ENCODE peak calls at places on chromosomes 4 and X, in five cellular contexts. F, W, C, Y and O are unnamed samples.

GRCh38 chr4:17111959-17112659 is 213.7 kb upstream of the LDB2 start:
- DNase-seq in W (no peak), F (peak; percentile 25), C (no peak), Y (no peak), O (peak; percentile 13)

GRCh38 chr4:172726001-172726423 is 442.6 kb upstream of the GALNT7 start:
- DNase-seq in Y (no peak), C (no peak), W (no peak), F (no peak), O (peak; percentile 79)

GRCh38 chrX:69603566-69604194 is 12.2 kb upstream of the EDA start:
- DNase-seq in W (no peak), F (no peak), C (no peak), Y (peak; percentile 15), O (peak; percentile 27)

GRCh38 chr4:167196386-167196785 is 37.9 kb downstream of the SPOCK3 start:
- DNase-seq in F (no peak), W (no peak), C (no peak), Y (no peak), O (no peak)

GRCh38 chrX:126137899-126138298 is 28.2 kb downstream of the DCAF12L2 start:
- DNase-seq in Y (no peak), W (no peak), F (peak; percentile 0), C (no peak), O (peak; percentile 8)

GRCh38 chrX:99001286-99001685 is 1408.8 kb downstream of the PCDH19 start:
- DNase-seq in Y (no peak), C (no peak), F (no peak), W (no peak), O (no peak)

GRCh38 chrX:40272141-40272540 is 174.4 kb upstream of the BCOR start:
- DNase-seq in W (no peak), F (no peak), C (no peak), Y (no peak), O (no peak)

GRCh38 chr4:148651991-148652390 is 209.8 kb upstream of the NR3C2 start:
- DNase-seq in Y (no peak), F (no peak), W (no peak), C (no peak), O (no peak)

GRCh38 chr4:147349199-147349598 is 131.7 kb upstream of the EDNRA start:
- DNase-seq in W (no peak), F (no peak), Y (no peak), C (no peak), O (no peak)

GRCh38 chr4:168449740-168450442 is 30.4 kb downstream of the DDX60L start:
- DNase-seq in Y (peak; percentile 83), F (no peak), C (peak; percentile 83), W (no peak), O (no peak)

GRCh38 chr4:158094413-158095110 is 78.3 kb downstream of the GASK1B start:
- DNase-seq in C (peak; percentile 71), F (no peak), W (peak; percentile 92), Y (peak; percentile 17), O (peak; percentile 58)

GRCh38 chr4:127069675-127070074 is 563.1 kb upstream of the INTU start:
- DNase-seq in W (no peak), C (peak; percentile 32), F (no peak), Y (no peak), O (no peak)

GRCh38 chrX:107470198-107470597 is 20.7 kb downstream of the FRMPD3 start:
- DNase-seq in F (peak; percentile 64), W (no peak), Y (no peak), C (no peak), O (no peak)

GRCh38 chr4:85106805-85107336 is 140.4 kb upstream of the WDFY3 start:
- DNase-seq in W (no peak), F (no peak), Y (no peak), C (no peak), O (no peak)

GRCh38 chrX:17495052-17495451 is 120.1 kb downstream of the NHS start:
- DNase-seq in C (no peak), W (no peak), F (no peak), Y (no peak), O (no peak)

GRCh38 chr4:3444351-3445110 is 2.8 kb downstream of the HGFAC start:
- DNase-seq in Y (no peak), C (no peak), F (no peak), W (no peak), O (no peak)

GRCh38 chrX:37553476-37553875 is 18.0 kb upstream of the LANCL3 start:
- DNase-seq in C (no peak), W (no peak), F (no peak), Y (no peak), O (no peak)

GRCh38 chr4:74631338-74631737 is 163.0 kb downstream of the BTC start:
- DNase-seq in F (no peak), W (no peak), Y (peak; percentile 59), C (no peak), O (no peak)

GRCh38 chr4:157045507-157046127 is 30.3 kb upstream of the GLRB start:
- DNase-seq in Y (peak; percentile 84), W (peak; percentile 52), F (peak; percentile 7), C (peak; percentile 80), O (peak; percentile 68)

GRCh38 chr4:11842620-11843263 is 414.0 kb upstream of the HS3ST1 start:
- DNase-seq in F (no peak), C (no peak), W (peak; percentile 61), Y (no peak), O (no peak)

GRCh38 chr4:119543794-119544193 is 84.8 kb downstream of the PDE5A start:
- DNase-seq in C (no peak), Y (no peak), F (no peak), W (no peak), O (no peak)

GRCh38 chr4:140237616-140238352 is 83.8 kb upstream of the MAML3 start:
- DNase-seq in Y (peak; percentile 97), C (peak; percentile 93), W (no peak), F (peak; percentile 20), O (peak; percentile 72)

GRCh38 chr4:61553562-61554125 is 353.5 kb downstream of the ADGRL3 start:
- DNase-seq in Y (no peak), W (no peak), F (no peak), C (no peak), O (no peak)

GRCh38 chr4:69640289-69640688 is 847 bp upstream of the UGT2A2 start:
- DNase-seq in Y (no peak), F (no peak), C (no peak), W (no peak), O (no peak)

GRCh38 chrX:111007238-111007637 is 88.8 kb upstream of the PAK3 start:
- DNase-seq in W (no peak), F (no peak), C (no peak), Y (no peak), O (no peak)

GRCh38 chr4:150033937-150034336 is 44.3 kb upstream of the DCLK2 start:
- DNase-seq in W (no peak), C (peak; percentile 87), Y (peak; percentile 69), F (no peak), O (no peak)

GRCh38 chrX:118181030-118181429 is 64.4 kb upstream of the KLHL13 start:
- DNase-seq in F (no peak), W (no peak), Y (peak; percentile 42), C (peak; percentile 13), O (no peak)

GRCh38 chr4:19735012-19735411 is 516.7 kb upstream of the SLIT2 start:
- DNase-seq in C (peak; percentile 33), W (no peak), Y (peak; percentile 64), F (no peak), O (no peak)

GRCh38 chr4:142284402-142285221 is 561.5 kb downstream of the INPP4B start:
- DNase-seq in F (no peak), Y (no peak), C (no peak), W (no peak), O (no peak)

GRCh38 chrX:119887721-119888425 is 7.8 kb upstream of the AKAP14 start:
- DNase-seq in W (peak; percentile 65), Y (peak; percentile 49), F (peak; percentile 60), C (peak; percentile 30), O (peak; percentile 78)

GRCh38 chr4:183082053-183082452 is 17.0 kb upstream of the WWC2 start:
- DNase-seq in Y (no peak), W (peak; percentile 40), F (no peak), C (no peak), O (no peak)

GRCh38 chr4:183078634-183079033 is 20.4 kb upstream of the WWC2 start:
- DNase-seq in W (no peak), F (no peak), C (no peak), Y (no peak), O (no peak)

GRCh38 chr4:183080372-183081115 is 18.5 kb upstream of the WWC2 start:
- DNase-seq in W (no peak), F (no peak), Y (no peak), C (no peak), O (no peak)

DNA sequence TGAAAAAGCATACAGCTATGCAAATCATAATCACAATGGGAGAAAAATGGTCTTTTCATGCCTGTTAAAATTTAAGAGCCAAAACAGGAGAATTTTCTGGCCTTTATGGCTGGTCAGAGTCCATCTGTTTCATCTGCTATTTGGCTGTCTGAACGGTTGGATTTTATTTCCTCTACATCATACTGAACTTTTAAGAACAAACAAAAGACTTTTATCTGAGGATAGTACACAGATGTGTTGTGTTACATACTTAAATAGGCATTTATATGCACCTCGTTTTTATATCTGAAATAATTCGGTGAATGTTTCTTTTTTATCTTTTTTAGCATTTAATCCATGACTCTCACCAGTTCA is 18.0 kb upstream of the WWC2 start:
- DNase-seq in F (no peak), C (no peak), W (no peak), Y (no peak), O (no peak)
- TF ChIP-seq CTCF in F (no peak), C (no peak), W (no peak), Y (no peak), O (no peak)

GRCh38 chr4:184450743-184451142 is 23.6 kb downstream of the IRF2 start:
- DNase-seq in Y (no peak), W (no peak), C (no peak), F (no peak), O (no peak)
- H3K4me1 ChIP-seq in Y (peaks cover 22% of the 10 kb centered on the region), W (peaks cover 20% of the 10 kb centered on the region), C (peaks cover 21% of the 10 kb centered on the region), F (peaks cover 41% of the 10 kb centered on the region), O (peaks cover 11% of the 10 kb centered on the region)

DNA sequence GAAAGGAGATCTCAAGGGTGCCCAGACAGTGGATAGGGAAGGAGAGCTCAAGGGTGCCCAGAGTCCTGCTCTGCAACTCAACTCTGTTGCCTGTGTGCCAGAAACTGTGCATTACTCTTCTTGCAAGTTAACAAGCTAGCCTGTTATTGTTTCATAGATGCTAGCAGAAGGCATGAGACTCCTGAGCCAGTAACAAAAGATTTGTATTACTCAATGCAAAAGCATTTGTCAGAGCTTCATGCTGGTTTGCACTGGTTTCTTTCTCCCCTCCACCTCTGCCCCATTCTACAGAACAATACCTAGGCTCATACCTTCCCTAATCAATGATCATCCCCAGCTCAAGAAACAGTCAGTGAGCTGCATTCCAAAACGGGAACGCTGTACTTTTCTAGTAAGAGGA is 124.5 kb upstream of the NEIL3 start:
- DNase-seq in C (peak; percentile 41), W (no peak), F (no peak), Y (no peak), O (no peak)
- H2AFZ ChIP-seq in C (peak overlapping the region; percentile 77), W (no peak overlapping the region), F (no peak overlapping the region), Y (no peak overlapping the region), O (no peak overlapping the region)

GRCh38 chrX:50910685-50911176 is at the start of gene BMP15:
- DNase-seq in W (no peak), C (no peak), Y (no peak), F (no peak), O (no peak)

GRCh38 chrX:50903387-50904027 is 7.0 kb upstream of the BMP15 start:
- DNase-seq in C (peak; percentile 26), F (peak; percentile 16), Y (peak; percentile 32), W (no peak), O (peak; percentile 64)

DNA sequence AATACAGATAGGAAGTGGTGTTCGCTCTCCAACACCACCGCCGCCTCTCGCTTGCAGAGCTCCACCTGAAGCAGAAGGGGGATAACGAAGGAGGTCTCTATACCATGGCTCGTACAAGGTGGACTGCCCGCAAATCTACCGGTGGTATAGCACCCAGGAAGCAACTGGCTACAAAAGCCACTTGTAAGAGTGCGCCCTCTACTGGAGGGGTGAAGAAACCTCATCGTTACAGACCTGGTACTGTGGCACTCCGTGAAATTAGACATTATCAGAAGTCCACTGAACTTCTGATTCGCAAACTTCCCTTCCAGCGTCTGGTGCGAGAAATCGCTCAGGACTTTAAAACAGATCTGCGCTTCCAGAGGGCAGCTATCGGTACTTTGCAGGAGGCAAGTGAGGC is 5.2 kb upstream of the BMP15 start:
- DNase-seq in Y (peak; percentile 0), W (no peak), F (peak; percentile 12), C (no peak), O (no peak)
- TF ChIP-seq CTCF in Y (peak; percentile 22), W (peak; percentile 52), F (peak; percentile 65), C (no peak), O (peak; percentile 15)